ENCODE peak calls at places on chromosomes 1 and 21, in eight cellular contexts. E, O, C, K, F, H, L and M are unnamed samples.

GRCh38 chr1:96927125-96927524 is 205.5 kb downstream of the PTBP2 start:
- DNase-seq in E (no peak), O (no peak), C (no peak), K (no peak), F (no peak), H (no peak), L (no peak), M (no peak)

GRCh38 chr1:185317886-185318310 is 855 bp upstream of the IVNS1ABP start:
- DNase-seq in E (no peak), O (peak), C (peak), K (peak), F (peak), H (peak), L (no peak), M (peak)

GRCh38 chr21:46219591-46220239 is 8.9 kb downstream of the LSS start:
- DNase-seq in E (no peak), O (no peak), C (no peak), K (no peak), F (no peak), H (no peak), L (peak), M (no peak)

GRCh38 chr1:165424454-165425283 is 20.3 kb downstream of the RXRG start:
- DNase-seq in E (no peak), O (no peak), C (no peak), K (peak), F (no peak), H (no peak), L (no peak), M (no peak)

GRCh38 chr1:228314658-228315483 is 91.8 kb downstream of the TRIM11 start:
- DNase-seq in E (no peak), O (no peak), C (no peak), K (no peak), F (no peak), H (no peak), L (peak), M (no peak)

GRCh38 chr1:230069813-230070212 is 2.8 kb downstream of the GALNT2 start:
- DNase-seq in E (no peak), O (peak), C (no peak), K (no peak), F (no peak), H (no peak), L (no peak), M (peak)

GRCh38 chr1:43747736-43748135 is 40.4 kb downstream of the ST3GAL3 start:
- DNase-seq in E (no peak), O (peak), C (no peak), K (no peak), F (no peak), H (no peak), L (no peak), M (peak)

GRCh38 chr1:14626869-14627607 is 28.6 kb downstream of the KAZN start:
- DNase-seq in E (no peak), O (peak), C (no peak), K (no peak), F (no peak), H (peak), L (no peak), M (no peak)

GRCh38 chr21:32312976-32313375 is 14.3 kb downstream of the MRAP start:
- DNase-seq in E (no peak), O (no peak), C (no peak), K (no peak), F (no peak), H (no peak), L (no peak), M (no peak)

GRCh38 chr1:204065174-204065985 is 7.5 kb upstream of the SOX13 start:
- DNase-seq in E (no peak), O (no peak), C (no peak), K (no peak), F (no peak), H (peak), L (peak), M (peak)

GRCh38 chr1:115469703-115470476 is 131.8 kb upstream of the NGF start:
- DNase-seq in E (peak), O (peak), C (peak), K (no peak), F (peak), H (peak), L (peak), M (peak)